ENCODE peak calls at places on chromosomes 3 and 15, in five cellular contexts. W, S, H, L and B are unnamed samples.
A peak's percentile ranks its signal among the peaks of the same experiment; 100 is the strongest.

GRCh38 chr3:171351676-171352075 is 108.5 kb downstream of the TNIK start:
- DNase-seq in W (peak; percentile 20), H (no peak), S (peak; percentile 88), L (peak; percentile 19), B (no peak)

GRCh38 chr3:28326458-28326926 is 22.0 kb upstream of the ZCWPW2 start:
- DNase-seq in W (no peak), H (no peak), S (no peak), L (no peak), B (peak; percentile 91)

GRCh38 chr15:51912528-51912927 is 59.0 kb downstream of the LEO1 start:
- DNase-seq in L (no peak), H (no peak), W (no peak), S (no peak), B (no peak)

GRCh38 chr15:47411733-47412530 is 305.4 kb upstream of the SEMA6D start:
- DNase-seq in W (no peak), H (no peak), S (no peak), L (peak; percentile 61), B (no peak)

GRCh38 chr15:97126556-97127233 is 796.2 kb downstream of the NR2F2 start:
- DNase-seq in H (no peak), W (no peak), S (no peak), L (no peak), B (no peak)

GRCh38 chr3:193790086-193790990 is 197.3 kb downstream of the OPA1 start:
- DNase-seq in L (no peak), W (no peak), S (no peak), H (no peak), B (no peak)

GRCh38 chr3:142993958-142994442 is 7.4 kb upstream of the U2SURP start:
- DNase-seq in S (peak; percentile 63), L (peak; percentile 31), H (peak; percentile 60), W (peak; percentile 20), B (peak; percentile 72)

GRCh38 chr3:126465928-126466564 is 9.6 kb downstream of the ZXDC start:
- DNase-seq in W (no peak), L (no peak), H (no peak), S (no peak), B (no peak)

GRCh38 chr15:93173369-93173768 is 84.4 kb upstream of the RGMA start:
- DNase-seq in S (no peak), W (no peak), L (no peak), H (no peak), B (no peak)

GRCh38 chr3:181887685-181888084 is 176.0 kb downstream of the SOX2 start:
- DNase-seq in S (no peak), H (no peak), W (no peak), L (no peak), B (no peak)

GRCh38 chr3:49359623-49360022 is 1.5 kb upstream of the GPX1 start:
- DNase-seq in L (no peak), S (no peak), W (no peak), H (no peak), B (no peak)

GRCh38 chr15:69958494-69959134 is 139.1 kb downstream of the TLE3 start:
- DNase-seq in W (no peak), L (no peak), S (no peak), H (no peak), B (no peak)

GRCh38 chr15:70188286-70188685 is 90.6 kb upstream of the TLE3 start:
- DNase-seq in L (no peak), S (no peak), H (no peak), W (no peak), B (no peak)